ENCODE peak calls at places on chromosomes 6 and 20, in eight cellular contexts. One of them, this sample, is unnamed.

GRCh38 chr6:158861686-158862381 is 42.7 kb upstream of the EZR start:
- DNase-seq in prostate gland: peak; percentile 33
- DNase-seq in effector memory CD4-positive, alpha-beta T cell: no peak
- DNase-seq in stomach: no peak
- DNase-seq in sigmoid colon: no peak
- DNase-seq in GM23248: no peak
- DNase-seq in transverse colon: no peak
- DNase-seq in adrenal gland: no peak
- DNase-seq in this sample: peak; percentile 43

GRCh38 chr20:41334452-41335421 is 5.9 kb upstream of the LPIN3 start:
- DNase-seq in prostate gland: no peak
- DNase-seq in stomach: no peak
- DNase-seq in transverse colon: no peak
- DNase-seq in adrenal gland: no peak
- DNase-seq in effector memory CD4-positive, alpha-beta T cell: no peak
- DNase-seq in sigmoid colon: peak; percentile 62
- DNase-seq in GM23248: no peak
- DNase-seq in this sample: no peak

GRCh38 chr6:26286168-26286854 is 78.7 kb upstream of the BTN3A2 start:
- DNase-seq in transverse colon: peak; percentile 83
- DNase-seq in prostate gland: peak; percentile 70
- DNase-seq in GM23248: peak; percentile 72
- DNase-seq in sigmoid colon: peak; percentile 88
- DNase-seq in adrenal gland: peak; percentile 62
- DNase-seq in stomach: peak; percentile 78
- DNase-seq in effector memory CD4-positive, alpha-beta T cell: peak; percentile 65
- DNase-seq in this sample: peak; percentile 84

GRCh38 chr20:1674361-1674760 is 16.8 kb upstream of the SIRPG start:
- DNase-seq in transverse colon: peak; percentile 46
- DNase-seq in effector memory CD4-positive, alpha-beta T cell: no peak
- DNase-seq in prostate gland: no peak
- DNase-seq in stomach: peak; percentile 29
- DNase-seq in sigmoid colon: no peak
- DNase-seq in adrenal gland: no peak
- DNase-seq in GM23248: no peak
- DNase-seq in this sample: no peak

GRCh38 chr20:39660251-39660650 is 698.1 kb downstream of the DHX35 start:
- DNase-seq in stomach: no peak
- DNase-seq in effector memory CD4-positive, alpha-beta T cell: no peak
- DNase-seq in GM23248: peak; percentile 58
- DNase-seq in prostate gland: no peak
- DNase-seq in adrenal gland: no peak
- DNase-seq in transverse colon: no peak
- DNase-seq in sigmoid colon: no peak
- DNase-seq in this sample: no peak

GRCh38 chr6:22896716-22897115 is 327.4 kb downstream of the HDGFL1 start:
- DNase-seq in effector memory CD4-positive, alpha-beta T cell: no peak
- DNase-seq in sigmoid colon: no peak
- DNase-seq in transverse colon: no peak
- DNase-seq in adrenal gland: no peak
- DNase-seq in prostate gland: no peak
- DNase-seq in stomach: no peak
- DNase-seq in GM23248: no peak
- DNase-seq in this sample: no peak

GRCh38 chr6:22146581-22147468 is 150.0 kb downstream of the PRL start:
- DNase-seq in sigmoid colon: no peak
- DNase-seq in prostate gland: no peak
- DNase-seq in transverse colon: no peak
- DNase-seq in effector memory CD4-positive, alpha-beta T cell: no peak
- DNase-seq in stomach: no peak
- DNase-seq in adrenal gland: no peak
- DNase-seq in GM23248: peak; percentile 45
- DNase-seq in this sample: no peak

GRCh38 chr20:62808211-62808865 is 3.7 kb downstream of the OGFR start:
- DNase-seq in prostate gland: no peak
- DNase-seq in effector memory CD4-positive, alpha-beta T cell: peak; percentile 54
- DNase-seq in sigmoid colon: no peak
- DNase-seq in transverse colon: peak; percentile 72
- DNase-seq in GM23248: peak; percentile 72
- DNase-seq in stomach: peak; percentile 70
- DNase-seq in adrenal gland: no peak
- DNase-seq in this sample: peak; percentile 85

GRCh38 chr20:53914091-53914860 is 156.1 kb downstream of the BCAS1 start:
- DNase-seq in stomach: no peak
- DNase-seq in prostate gland: no peak
- DNase-seq in adrenal gland: no peak
- DNase-seq in GM23248: peak; percentile 69
- DNase-seq in transverse colon: peak; percentile 8
- DNase-seq in effector memory CD4-positive, alpha-beta T cell: no peak
- DNase-seq in sigmoid colon: no peak
- DNase-seq in this sample: peak; percentile 50

GRCh38 chr6:73340048-73340447 is 14.0 kb downstream of the DPPA5 start:
- DNase-seq in prostate gland: no peak
- DNase-seq in stomach: no peak
- DNase-seq in sigmoid colon: no peak
- DNase-seq in adrenal gland: no peak
- DNase-seq in GM23248: peak; percentile 13
- DNase-seq in effector memory CD4-positive, alpha-beta T cell: no peak
- DNase-seq in transverse colon: no peak
- DNase-seq in this sample: no peak

GRCh38 chr6:166904101-166904746 is 52.1 kb downstream of the RNASET2 start:
- DNase-seq in prostate gland: no peak
- DNase-seq in GM23248: no peak
- DNase-seq in transverse colon: no peak
- DNase-seq in adrenal gland: no peak
- DNase-seq in effector memory CD4-positive, alpha-beta T cell: no peak
- DNase-seq in stomach: no peak
- DNase-seq in sigmoid colon: no peak
- DNase-seq in this sample: no peak

GRCh38 chr6:2478200-2478599 is 232.8 kb upstream of the GMDS start:
- DNase-seq in sigmoid colon: no peak
- DNase-seq in GM23248: peak; percentile 53
- DNase-seq in effector memory CD4-positive, alpha-beta T cell: no peak
- DNase-seq in adrenal gland: no peak
- DNase-seq in stomach: no peak
- DNase-seq in prostate gland: no peak
- DNase-seq in transverse colon: no peak
- DNase-seq in this sample: peak; percentile 45

GRCh38 chr6:121187833-121188200 is 146.5 kb downstream of the TBC1D32 start:
- DNase-seq in effector memory CD4-positive, alpha-beta T cell: no peak
- DNase-seq in sigmoid colon: no peak
- DNase-seq in transverse colon: no peak
- DNase-seq in adrenal gland: no peak
- DNase-seq in prostate gland: no peak
- DNase-seq in stomach: no peak
- DNase-seq in GM23248: no peak
- DNase-seq in this sample: no peak

GRCh38 chr20:44021900-44022299 is 107.2 kb downstream of the TOX2 start:
- DNase-seq in transverse colon: no peak
- DNase-seq in sigmoid colon: no peak
- DNase-seq in effector memory CD4-positive, alpha-beta T cell: no peak
- DNase-seq in GM23248: no peak
- DNase-seq in stomach: no peak
- DNase-seq in prostate gland: no peak
- DNase-seq in adrenal gland: no peak
- DNase-seq in this sample: no peak
- H3K4me1 ChIP-seq in transverse colon: peaks cover 42% of the 10 kb centered on the region
- H3K4me1 ChIP-seq in sigmoid colon: peaks cover 19% of the 10 kb centered on the region
- H3K4me1 ChIP-seq in effector memory CD4-positive, alpha-beta T cell: peaks cover 22% of the 10 kb centered on the region
- H3K4me1 ChIP-seq in GM23248: peaks cover 16% of the 10 kb centered on the region
- H3K4me1 ChIP-seq in stomach: peaks cover 11% of the 10 kb centered on the region
- H3K4me1 ChIP-seq in prostate gland: no peaks in the 10 kb centered on the region
- H3K4me1 ChIP-seq in adrenal gland: no peaks in the 10 kb centered on the region
- H3K4me1 ChIP-seq in this sample: peaks cover 10% of the 10 kb centered on the region

DNA sequence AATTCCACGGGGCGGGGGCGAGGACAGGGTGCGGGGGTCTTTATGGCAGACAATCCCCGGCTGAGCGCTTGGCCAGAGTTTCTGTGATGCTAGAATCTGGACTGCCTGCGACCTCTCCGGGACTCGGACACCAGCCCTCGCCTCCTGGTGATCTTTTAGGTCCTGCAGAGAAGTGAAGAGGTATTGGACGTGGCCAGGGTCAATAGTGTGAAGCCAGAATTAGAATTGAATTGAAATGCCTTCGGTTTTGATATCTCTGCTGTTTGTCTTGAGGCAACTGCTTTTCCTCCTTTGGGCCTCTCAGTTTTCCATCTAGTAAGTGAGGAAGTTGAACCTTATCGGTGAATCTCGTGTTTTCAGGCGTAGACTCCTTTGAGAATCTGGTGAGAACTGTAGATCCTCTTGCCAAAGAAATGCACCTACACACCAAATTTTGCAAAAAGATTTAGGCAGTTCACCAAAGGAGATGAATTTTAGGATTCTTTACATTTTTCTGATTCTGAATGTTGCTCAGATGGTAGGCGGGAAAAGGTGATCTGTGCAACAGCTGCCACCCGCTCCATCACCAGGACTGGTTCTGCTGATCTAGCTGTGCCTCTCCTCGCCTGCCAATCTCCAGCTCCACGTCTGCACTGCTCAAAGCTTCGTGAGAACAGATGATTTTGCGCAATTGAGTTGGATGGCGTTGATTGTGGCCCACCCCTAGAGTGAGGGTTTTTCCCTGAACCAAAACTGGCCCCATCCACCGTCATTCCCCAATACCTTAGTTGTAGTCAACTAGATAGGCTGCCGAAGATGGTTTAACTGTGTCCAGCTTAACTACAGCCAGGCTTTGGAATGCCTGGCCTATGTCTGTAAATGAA is 837 bp upstream of the OSER1 start:
- DNase-seq in stomach: no peak
- DNase-seq in prostate gland: peak; percentile 35
- DNase-seq in GM23248: peak; percentile 80
- DNase-seq in effector memory CD4-positive, alpha-beta T cell: no peak
- DNase-seq in adrenal gland: no peak
- DNase-seq in transverse colon: peak; percentile 23
- DNase-seq in sigmoid colon: peak; percentile 73
- DNase-seq in this sample: peak; percentile 82
- H3K4me3 ChIP-seq in stomach: peak overlapping the region; percentile 99
- H3K4me3 ChIP-seq in prostate gland: peak overlapping the region; percentile 81
- H3K4me3 ChIP-seq in GM23248: peak overlapping the region; percentile 97
- H3K4me3 ChIP-seq in effector memory CD4-positive, alpha-beta T cell: peak overlapping the region; percentile 69
- H3K4me3 ChIP-seq in adrenal gland: peak overlapping the region; percentile 43
- H3K4me3 ChIP-seq in transverse colon: peak overlapping the region; percentile 97
- H3K4me3 ChIP-seq in sigmoid colon: peak overlapping the region; percentile 93
- H3K4me3 ChIP-seq in this sample: peak overlapping the region; percentile 92

GRCh38 chr6:30767158-30767943 is 23.0 kb upstream of the IER3 start:
- DNase-seq in prostate gland: no peak
- DNase-seq in GM23248: no peak
- DNase-seq in sigmoid colon: no peak
- DNase-seq in stomach: no peak
- DNase-seq in adrenal gland: no peak
- DNase-seq in transverse colon: no peak
- DNase-seq in effector memory CD4-positive, alpha-beta T cell: no peak
- DNase-seq in this sample: no peak

GRCh38 chr6:30767944-30768301 is 23.6 kb upstream of the IER3 start:
- DNase-seq in effector memory CD4-positive, alpha-beta T cell: no peak
- DNase-seq in transverse colon: no peak
- DNase-seq in GM23248: no peak
- DNase-seq in adrenal gland: no peak
- DNase-seq in stomach: no peak
- DNase-seq in prostate gland: no peak
- DNase-seq in sigmoid colon: no peak
- DNase-seq in this sample: no peak

GRCh38 chr6:30769088-30769852 is 24.9 kb upstream of the IER3 start:
- DNase-seq in effector memory CD4-positive, alpha-beta T cell: peak; percentile 50
- DNase-seq in adrenal gland: peak; percentile 92
- DNase-seq in transverse colon: peak; percentile 54
- DNase-seq in GM23248: peak; percentile 98
- DNase-seq in stomach: peak; percentile 52
- DNase-seq in sigmoid colon: peak; percentile 91
- DNase-seq in prostate gland: peak; percentile 41
- DNase-seq in this sample: peak; percentile 93

GRCh38 chr6:30769853-30770160 is 25.5 kb upstream of the IER3 start:
- DNase-seq in adrenal gland: no peak
- DNase-seq in sigmoid colon: no peak
- DNase-seq in stomach: no peak
- DNase-seq in GM23248: no peak
- DNase-seq in prostate gland: no peak
- DNase-seq in transverse colon: no peak
- DNase-seq in effector memory CD4-positive, alpha-beta T cell: no peak
- DNase-seq in this sample: no peak

GRCh38 chr6:30768634-30769087 is 24.3 kb upstream of the IER3 start:
- DNase-seq in GM23248: peak; percentile 25
- DNase-seq in sigmoid colon: no peak
- DNase-seq in prostate gland: no peak
- DNase-seq in transverse colon: no peak
- DNase-seq in effector memory CD4-positive, alpha-beta T cell: no peak
- DNase-seq in stomach: no peak
- DNase-seq in adrenal gland: no peak
- DNase-seq in this sample: no peak
- H3K4me1 ChIP-seq in GM23248: peaks cover 31% of the 10 kb centered on the region
- H3K4me1 ChIP-seq in sigmoid colon: peaks cover 22% of the 10 kb centered on the region
- H3K4me1 ChIP-seq in prostate gland: peaks cover 6% of the 10 kb centered on the region
- H3K4me1 ChIP-seq in transverse colon: peaks cover 28% of the 10 kb centered on the region
- H3K4me1 ChIP-seq in effector memory CD4-positive, alpha-beta T cell: peaks cover 19% of the 10 kb centered on the region
- H3K4me1 ChIP-seq in stomach: peaks cover 28% of the 10 kb centered on the region
- H3K4me1 ChIP-seq in adrenal gland: peaks cover 15% of the 10 kb centered on the region
- H3K4me1 ChIP-seq in this sample: peaks cover 24% of the 10 kb centered on the region

GRCh38 chr6:52417675-52418111 is 2.4 kb upstream of the EFHC1 start:
- DNase-seq in stomach: peak; percentile 49
- DNase-seq in transverse colon: no peak
- DNase-seq in GM23248: peak; percentile 95
- DNase-seq in effector memory CD4-positive, alpha-beta T cell: no peak
- DNase-seq in adrenal gland: no peak
- DNase-seq in sigmoid colon: no peak
- DNase-seq in prostate gland: no peak
- DNase-seq in this sample: peak; percentile 93

GRCh38 chr6:52415333-52415732 is 4.8 kb upstream of the EFHC1 start:
- DNase-seq in stomach: no peak
- DNase-seq in effector memory CD4-positive, alpha-beta T cell: no peak
- DNase-seq in sigmoid colon: no peak
- DNase-seq in transverse colon: no peak
- DNase-seq in prostate gland: no peak
- DNase-seq in GM23248: no peak
- DNase-seq in adrenal gland: no peak
- DNase-seq in this sample: no peak

GRCh38 chr6:52415917-52416628 is 4.1 kb upstream of the EFHC1 start:
- DNase-seq in transverse colon: no peak
- DNase-seq in sigmoid colon: no peak
- DNase-seq in GM23248: peak; percentile 73
- DNase-seq in adrenal gland: no peak
- DNase-seq in stomach: no peak
- DNase-seq in effector memory CD4-positive, alpha-beta T cell: no peak
- DNase-seq in prostate gland: no peak
- DNase-seq in this sample: peak; percentile 59

GRCh38 chr6:52418606-52419005 is 1.5 kb upstream of the EFHC1 start:
- DNase-seq in GM23248: no peak
- DNase-seq in transverse colon: no peak
- DNase-seq in sigmoid colon: no peak
- DNase-seq in effector memory CD4-positive, alpha-beta T cell: no peak
- DNase-seq in adrenal gland: no peak
- DNase-seq in prostate gland: no peak
- DNase-seq in stomach: no peak
- DNase-seq in this sample: no peak

DNA sequence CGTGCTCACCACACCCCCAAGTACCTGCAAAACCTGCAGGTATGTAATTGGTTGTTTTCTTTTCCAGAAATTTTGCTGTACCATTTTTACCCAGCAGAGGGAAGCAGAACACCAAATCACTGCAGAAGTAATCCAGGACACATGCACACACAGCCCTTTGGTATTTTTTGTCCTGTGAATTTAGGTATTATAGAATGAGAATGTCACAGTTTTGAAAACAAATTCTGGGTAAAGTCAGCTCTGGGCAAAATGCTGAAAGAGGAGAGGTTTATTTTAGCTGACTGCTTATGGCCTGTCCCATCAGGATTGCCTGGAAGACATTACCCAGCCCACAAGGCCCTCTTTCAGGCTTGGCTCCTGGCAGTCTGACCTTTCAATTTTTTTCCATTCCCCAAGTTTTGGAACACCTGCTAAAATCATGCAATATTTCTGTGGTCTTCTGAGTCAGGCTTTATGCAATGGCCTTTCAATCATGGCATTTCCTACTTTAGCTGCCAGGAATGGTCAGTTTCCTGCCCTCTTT is 3.5 kb upstream of the EFHC1 start:
- DNase-seq in prostate gland: peak; percentile 46
- DNase-seq in transverse colon: no peak
- DNase-seq in adrenal gland: no peak
- DNase-seq in GM23248: peak; percentile 80
- DNase-seq in effector memory CD4-positive, alpha-beta T cell: no peak
- DNase-seq in stomach: no peak
- DNase-seq in sigmoid colon: no peak
- DNase-seq in this sample: peak; percentile 84
- H3K4me3 ChIP-seq in prostate gland: no peak overlapping the region
- H3K4me3 ChIP-seq in transverse colon: no peak overlapping the region
- H3K4me3 ChIP-seq in adrenal gland: no peak overlapping the region
- H3K4me3 ChIP-seq in GM23248: no peak overlapping the region
- H3K4me3 ChIP-seq in effector memory CD4-positive, alpha-beta T cell: no peak overlapping the region
- H3K4me3 ChIP-seq in stomach: no peak overlapping the region
- H3K4me3 ChIP-seq in sigmoid colon: no peak overlapping the region
- H3K4me3 ChIP-seq in this sample: no peak overlapping the region

This sample was measured in adipocyte.